ENCODE peak calls at places on chromosomes 16 and 17, in five cellular contexts. M is GM12878, P is MM.1S, Y is DND-41, A is fibroblast of lung. V is an unnamed sample.

GRCh38 chr17:81171941-81172340 is 5.9 kb upstream of the AATK start:
- DNase-seq in M (no peak), P (no peak), Y (no peak), A (peak; percentile 25), V (no peak)

GRCh38 chr17:58840820-58841612 is 85.4 kb downstream of the PPM1E start:
- DNase-seq in M (no peak), P (no peak), Y (no peak), A (no peak), V (no peak)

GRCh38 chr16:89370081-89370511 is 120.3 kb downstream of the ANKRD11 start:
- DNase-seq in M (no peak), P (no peak), Y (no peak), A (no peak), V (no peak)

GRCh38 chr16:75298252-75298651 is 46.8 kb upstream of the BCAR1 start:
- DNase-seq in M (no peak), P (no peak), Y (no peak), A (no peak), V (no peak)

GRCh38 chr16:31134625-31135534 is 647 bp downstream of the PRSS8 start:
- DNase-seq in M (no peak), P (no peak), Y (no peak), A (peak; percentile 8), V (no peak)

GRCh38 chr17:80422276-80422675 is 7.3 kb downstream of the ENDOV start:
- DNase-seq in M (no peak), P (no peak), Y (no peak), A (no peak), V (no peak)

GRCh38 chr17:75059369-75060345 is 12.6 kb downstream of the KCTD2 start:
- DNase-seq in M (no peak), P (no peak), Y (no peak), A (peak; percentile 84), V (no peak)

GRCh38 chr16:85330694-85331188 is 218.5 kb upstream of the CIBAR2 start:
- DNase-seq in M (no peak), P (peak; percentile 19), Y (peak; percentile 25), A (peak; percentile 85), V (peak; percentile 86)

GRCh38 chr17:13601776-13602551 is at the start of gene HS3ST3A1:
- DNase-seq in M (no peak), P (no peak), Y (no peak), A (peak; percentile 87), V (no peak)

GRCh38 chr16:76278976-76279375 is 1.8 kb downstream of the CNTNAP4 start:
- DNase-seq in M (no peak), P (peak; percentile 18), Y (no peak), A (peak; percentile 58), V (no peak)

GRCh38 chr16:70476272-70477020 is 22.1 kb downstream of the FCSK start:
- DNase-seq in M (peak; percentile 96), P (peak; percentile 31), Y (no peak), A (peak; percentile 81), V (peak; percentile 49)

GRCh38 chr16:71205482-71206131 is 24.9 kb downstream of the HYDIN start:
- DNase-seq in M (no peak), P (no peak), Y (no peak), A (no peak), V (no peak)

GRCh38 chr17:67246648-67247415 is 1.8 kb upstream of the HELZ start:
- DNase-seq in M (peak; percentile 89), P (no peak), Y (no peak), A (no peak), V (peak; percentile 91)

GRCh38 chr17:82325286-82326180 is 8.0 kb downstream of the SECTM1 start:
- DNase-seq in M (no peak), P (no peak), Y (no peak), A (no peak), V (no peak)

GRCh38 chr16:89142474-89143197 is 28.9 kb upstream of the CDH15 start:
- DNase-seq in M (no peak), P (no peak), Y (no peak), A (peak; percentile 11), V (no peak)

GRCh38 chr17:7650509-7651096 is at the start of gene ATP1B2:
- DNase-seq in M (no peak), P (peak; percentile 54), Y (peak; percentile 76), A (peak; percentile 14), V (no peak)

GRCh38 chr16:75488322-75488721 is 6.9 kb downstream of the CHST6 start:
- DNase-seq in M (no peak), P (no peak), Y (no peak), A (no peak), V (no peak)

GRCh38 chr17:80863626-80864025 is 128.0 kb upstream of the CHMP6 start:
- DNase-seq in M (no peak), P (no peak), Y (no peak), A (no peak), V (no peak)

GRCh38 chr17:6496636-6497441 is 52.6 kb downstream of the PIMREG start:
- DNase-seq in M (no peak), P (peak; percentile 42), Y (no peak), A (no peak), V (no peak)

GRCh38 chr16:82671743-82672142 is 45.0 kb downstream of the CDH13 start:
- DNase-seq in M (no peak), P (no peak), Y (peak; percentile 9), A (no peak), V (no peak)

GRCh38 chr17:3935140-3935542 is 18.9 kb upstream of the P2RX1 start:
- DNase-seq in M (no peak), P (no peak), Y (peak; percentile 55), A (peak; percentile 79), V (peak; percentile 41)

GRCh38 chr16:24577167-24577566 is 37.8 kb downstream of the RBBP6 start:
- DNase-seq in M (no peak), P (no peak), Y (no peak), A (no peak), V (no peak)

GRCh38 chr17:57068222-57068658 is 16.8 kb upstream of the AKAP1 start:
- DNase-seq in M (no peak), P (no peak), Y (no peak), A (no peak), V (no peak)

GRCh38 chr16:7025616-7026190 is 306.9 kb upstream of the RBFOX1 start:
- DNase-seq in M (no peak), P (peak; percentile 34), Y (peak; percentile 65), A (no peak), V (no peak)

GRCh38 chr16:70775399-70775798 is 25.6 kb downstream of the VAC14 start:
- DNase-seq in M (no peak), P (no peak), Y (no peak), A (no peak), V (no peak)

GRCh38 chr16:2896480-2897010 is 13.5 kb downstream of the FLYWCH2 start:
- DNase-seq in M (no peak), P (no peak), Y (no peak), A (no peak), V (no peak)

GRCh38 chr16:68644303-68644702 is 807 bp upstream of the CDH3 start:
- DNase-seq in M (no peak), P (no peak), Y (no peak), A (no peak), V (no peak)
- H3K9ac ChIP-seq in M (no peak overlapping the region), P (no peak overlapping the region), Y (no peak overlapping the region), A (no peak overlapping the region), V (peak overlapping the region; percentile 87)

DNA sequence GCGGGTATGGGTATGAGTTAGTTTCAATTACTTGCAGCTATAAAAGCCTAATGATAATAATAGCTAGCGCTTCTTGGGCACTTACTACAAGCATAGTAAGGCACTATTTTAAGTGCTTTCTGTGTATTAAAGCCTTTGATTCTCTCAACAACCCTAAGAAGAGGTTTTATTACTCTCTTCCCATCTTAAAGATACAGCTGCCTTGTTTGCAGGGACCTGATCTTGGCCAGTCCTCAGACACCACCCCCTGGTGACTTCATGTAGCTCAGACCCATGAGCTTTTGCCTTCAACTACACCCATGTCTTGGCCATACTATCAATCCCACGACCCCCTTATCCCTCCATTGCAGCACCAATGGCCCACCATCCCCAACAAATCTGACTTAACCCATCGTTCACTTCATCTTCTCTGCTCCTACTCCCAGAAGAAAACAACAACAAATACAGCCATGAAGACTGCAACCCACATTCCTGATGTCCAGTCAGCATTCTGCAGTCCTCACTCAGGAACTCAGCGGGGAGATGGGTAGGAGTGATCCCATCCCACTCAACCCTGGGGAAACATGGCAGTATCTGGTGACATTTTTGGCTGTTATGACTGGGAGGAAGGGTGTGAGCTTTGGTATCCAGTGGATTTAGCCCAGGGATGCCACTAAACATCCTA is 4.2 kb downstream of the GGA2 start:
- DNase-seq in M (no peak), P (no peak), Y (no peak), A (no peak), V (no peak)
- TF ChIP-seq CTCF in M (peak; percentile 22), P (no peak), Y (no peak), A (no peak), V (no peak)

GRCh38 chr17:60562421-60562820 is 36.4 kb upstream of the APPBP2 start:
- DNase-seq in M (no peak), P (no peak), Y (no peak), A (no peak), V (no peak)
- H2AFZ ChIP-seq in M (no peak overlapping the region), P (no peak overlapping the region), Y (no peak overlapping the region), A (no peak overlapping the region), V (no peak overlapping the region)

GRCh38 chr17:1040216-1040600 is 43.3 kb downstream of the TIMM22 start:
- DNase-seq in M (no peak), P (no peak), Y (no peak), A (no peak), V (no peak)

GRCh38 chr17:1037238-1037879 is 40.4 kb downstream of the TIMM22 start:
- DNase-seq in M (no peak), P (no peak), Y (no peak), A (no peak), V (no peak)

GRCh38 chr17:1039511-1040215 is 42.7 kb downstream of the TIMM22 start:
- DNase-seq in M (no peak), P (no peak), Y (no peak), A (no peak), V (no peak)

GRCh38 chr17:1038459-1039118 is 41.7 kb downstream of the TIMM22 start:
- DNase-seq in M (no peak), P (no peak), Y (no peak), A (no peak), V (no peak)

GRCh38 chr17:1039119-1039507 is 42.2 kb downstream of the TIMM22 start:
- DNase-seq in M (no peak), P (no peak), Y (no peak), A (no peak), V (no peak)
- H3K9ac ChIP-seq in M (no peak overlapping the region), P (no peak overlapping the region), Y (no peak overlapping the region), A (no peak overlapping the region), V (no peak overlapping the region)

DNA sequence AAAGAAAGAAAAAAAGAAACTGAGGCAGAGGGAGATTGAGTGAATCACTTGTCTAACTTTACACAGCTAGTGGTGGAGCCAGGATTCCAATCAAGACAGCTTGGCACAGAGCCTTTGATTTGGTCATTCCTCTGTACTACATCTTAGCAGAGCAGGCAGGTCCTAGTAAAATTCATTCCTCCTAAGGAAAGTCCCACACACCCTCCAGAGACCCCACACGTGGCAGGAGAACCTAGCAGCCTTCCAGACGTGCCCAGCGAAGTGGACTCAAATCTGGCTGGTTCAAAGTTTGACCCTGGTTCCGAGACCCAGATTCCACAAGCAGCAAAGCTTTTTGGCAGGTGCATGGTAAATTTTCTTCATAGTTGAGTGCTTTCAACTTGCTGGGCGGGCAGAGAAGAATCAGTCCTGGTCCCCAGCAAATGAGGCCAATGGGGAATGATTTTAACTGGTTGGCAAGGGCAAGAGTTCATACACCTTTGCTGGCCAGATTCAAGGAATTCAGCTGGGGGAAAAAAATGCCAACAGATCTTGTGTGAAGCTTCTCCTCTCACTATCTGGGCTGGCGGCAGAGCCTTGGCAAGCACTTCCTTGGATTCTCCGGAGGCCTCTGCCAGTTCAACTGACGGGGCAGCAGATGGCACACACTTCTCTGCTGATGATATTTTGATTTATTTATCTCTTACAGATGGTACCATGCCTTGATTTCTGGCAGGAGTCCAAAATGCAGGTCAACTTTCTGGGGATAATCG is 82.4 kb downstream of the GSG1L start:
- DNase-seq in M (no peak), P (no peak), Y (no peak), A (no peak), V (no peak)
- TF ChIP-seq CTCF in M (no peak), P (no peak), Y (no peak), A (no peak), V (no peak)

GRCh38 chr17:50837980-50838954 is 2.9 kb downstream of the WFIKKN2 start:
- DNase-seq in M (no peak), P (no peak), Y (no peak), A (no peak), V (no peak)
- H2AFZ ChIP-seq in M (no peak overlapping the region), P (no peak overlapping the region), Y (no peak overlapping the region), A (no peak overlapping the region), V (no peak overlapping the region)